ENCODE peak calls at places on chromosomes 3 and 15, in seven cellular contexts. V is neural progenitor cell, A is breast epithelium, I is body of pancreas, K is A549, O is epithelial cell of proximal tubule, H is endothelial cell. U is an unnamed sample.
A peak's percentile ranks its signal among the peaks of the same experiment; 100 is the strongest.

GRCh38 chr3:156820687-156821070 is 5.5 kb upstream of the LEKR1 start:
- DNase-seq in V (no peak), A (no peak), I (no peak), K (no peak), O (no peak), H (no peak), U (no peak)

GRCh38 chr3:51975857-51976549 is 1.1 kb downstream of the ABHD14A start:
- DNase-seq in V (peak; percentile 88), A (peak; percentile 60), I (peak; percentile 78), K (no peak), O (no peak), H (peak; percentile 64), U (no peak)

GRCh38 chr3:151171145-151171544 is 31.9 kb downstream of the GPR171 start:
- DNase-seq in V (no peak), A (no peak), I (peak; percentile 39), K (no peak), O (no peak), H (no peak), U (no peak)

GRCh38 chr3:73245459-73245858 is 184.0 kb downstream of the EBLN2 start:
- DNase-seq in V (no peak), A (no peak), I (no peak), K (no peak), O (no peak), H (no peak), U (no peak)

GRCh38 chr15:94229591-94230365 is 1.6 kb upstream of the MCTP2 start:
- DNase-seq in V (no peak), A (no peak), I (no peak), K (no peak), O (no peak), H (no peak), U (no peak)

GRCh38 chr15:98518823-98519561 is 129.3 kb upstream of the IGF1R start:
- DNase-seq in V (peak; percentile 90), A (no peak), I (peak; percentile 62), K (peak; percentile 85), O (no peak), H (peak; percentile 47), U (no peak)

GRCh38 chr3:13484861-13485590 is 4.9 kb downstream of the HDAC11 start:
- DNase-seq in V (no peak), A (peak; percentile 67), I (peak; percentile 95), K (peak; percentile 60), O (peak; percentile 59), H (no peak), U (peak; percentile 80)

GRCh38 chr3:99240700-99241099 is 339.2 kb upstream of the DCBLD2 start:
- DNase-seq in V (peak; percentile 51), A (no peak), I (no peak), K (no peak), O (no peak), H (no peak), U (no peak)

GRCh38 chr3:15812183-15812582 is 14.4 kb upstream of the ANKRD28 start:
- DNase-seq in V (no peak), A (no peak), I (no peak), K (no peak), O (no peak), H (no peak), U (no peak)

GRCh38 chr15:70033529-70034140 is 64.1 kb downstream of the TLE3 start:
- DNase-seq in V (peak; percentile 21), A (no peak), I (no peak), K (no peak), O (no peak), H (no peak), U (no peak)

GRCh38 chr3:106341090-106341489 is 472.3 kb upstream of the CBLB start:
- DNase-seq in V (no peak), A (no peak), I (no peak), K (no peak), O (no peak), H (no peak), U (no peak)

GRCh38 chr3:11077466-11077865 is 76.8 kb upstream of the HRH1 start:
- DNase-seq in V (no peak), A (no peak), I (peak; percentile 22), K (peak; percentile 32), O (no peak), H (no peak), U (no peak)

GRCh38 chr15:98653686-98654085 is 5.3 kb downstream of the IGF1R start:
- DNase-seq in V (no peak), A (no peak), I (no peak), K (no peak), O (no peak), H (no peak), U (no peak)

GRCh38 chr15:39969871-39970270 is 36.0 kb downstream of the EIF2AK4 start:
- DNase-seq in V (no peak), A (no peak), I (peak; percentile 10), K (no peak), O (peak; percentile 59), H (no peak), U (no peak)

GRCh38 chr15:60840306-60840702 is 361.4 kb upstream of the ICE2 start:
- DNase-seq in V (no peak), A (no peak), I (no peak), K (no peak), O (no peak), H (peak; percentile 8), U (no peak)

GRCh38 chr3:14223595-14223994 is 45.0 kb downstream of the LSM3 start:
- DNase-seq in V (no peak), A (no peak), I (no peak), K (no peak), O (no peak), H (no peak), U (no peak)

GRCh38 chr3:21779909-21780308 is 28.9 kb upstream of the ZNF385D start:
- DNase-seq in V (no peak), A (no peak), I (no peak), K (no peak), O (no peak), H (no peak), U (no peak)

GRCh38 chr3:167493240-167493639 is 19.4 kb upstream of the SERPINI2 start:
- DNase-seq in V (peak; percentile 54), A (no peak), I (peak; percentile 47), K (peak; percentile 9), O (no peak), H (peak; percentile 31), U (no peak)
- TF ChIP-seq CTCF in V (peak; percentile 66), A (no peak), I (peak; percentile 42), K (no peak), O (peak; percentile 63), H (peak; percentile 76), U (peak; percentile 35)

GRCh38 chr15:29364429-29365078 is 94.9 kb upstream of the NSMCE3 start:
- DNase-seq in V (peak; percentile 34), A (no peak), I (no peak), K (peak; percentile 29), O (peak; percentile 2), H (no peak), U (no peak)
- TF ChIP-seq CTCF in V (peak; percentile 37), A (no peak), I (no peak), K (peak; percentile 11), O (peak; percentile 38), H (peak; percentile 42), U (peak; percentile 50)

GRCh38 chr3:135078283-135078682 is 283.2 kb downstream of the EPHB1 start:
- DNase-seq in V (no peak), A (no peak), I (no peak), K (no peak), O (no peak), H (no peak), U (no peak)
- TF ChIP-seq CTCF in V (peak; percentile 16), A (no peak), I (no peak), K (no peak), O (peak; percentile 10), H (no peak), U (no peak)

GRCh38 chr15:71195242-71195641 is 80.0 kb downstream of the THSD4 start:
- DNase-seq in V (peak; percentile 37), A (no peak), I (no peak), K (peak; percentile 72), O (no peak), H (no peak), U (no peak)
- TF ChIP-seq CTCF in V (peak; percentile 48), A (no peak), I (no peak), K (peak; percentile 51), O (peak; percentile 49), H (no peak), U (peak; percentile 61)

GRCh38 chr3:128846501-128846900 is 32.9 kb upstream of the ACAD9 start:
- DNase-seq in V (no peak), A (no peak), I (peak; percentile 30), K (no peak), O (no peak), H (no peak), U (no peak)

GRCh38 chr3:128844502-128844901 is 34.9 kb upstream of the ACAD9 start:
- DNase-seq in V (no peak), A (no peak), I (no peak), K (no peak), O (no peak), H (no peak), U (no peak)

GRCh38 chr3:128847631-128848370 is 31.6 kb upstream of the ACAD9 start:
- DNase-seq in V (no peak), A (no peak), I (no peak), K (no peak), O (no peak), H (no peak), U (no peak)

GRCh38 chr3:128845119-128845518 is 34.3 kb upstream of the ACAD9 start:
- DNase-seq in V (peak; percentile 47), A (no peak), I (no peak), K (no peak), O (no peak), H (peak; percentile 41), U (no peak)

GRCh38 chr3:128845695-128846491 is 33.5 kb upstream of the ACAD9 start:
- DNase-seq in V (peak; percentile 78), A (peak; percentile 53), I (peak; percentile 83), K (peak; percentile 53), O (no peak), H (peak; percentile 77), U (no peak)
- TF ChIP-seq CTCF in V (peak; percentile 50), A (peak; percentile 39), I (peak; percentile 40), K (peak; percentile 43), O (peak; percentile 52), H (peak; percentile 67), U (peak; percentile 79)

GRCh38 chr15:74842581-74843444 is at the start of gene ULK3:
- DNase-seq in V (peak; percentile 95), A (peak; percentile 81), I (peak; percentile 92), K (peak; percentile 90), O (no peak), H (peak; percentile 95), U (no peak)
- TF ChIP-seq CTCF in V (peak; percentile 57), A (no peak), I (peak; percentile 55), K (peak; percentile 78), O (peak; percentile 48), H (peak; percentile 90), U (peak; percentile 81)

GRCh38 chr3:114020907-114021306 is 35.4 kb downstream of the CCDC191 start:
- DNase-seq in V (no peak), A (no peak), I (no peak), K (no peak), O (no peak), H (no peak), U (no peak)

GRCh38 chr3:114019486-114019885 is 36.8 kb downstream of the CCDC191 start:
- DNase-seq in V (no peak), A (no peak), I (no peak), K (no peak), O (no peak), H (no peak), U (no peak)

GRCh38 chr3:114025451-114025850 is 30.9 kb downstream of the CCDC191 start:
- DNase-seq in V (no peak), A (no peak), I (no peak), K (no peak), O (peak; percentile 68), H (no peak), U (no peak)

GRCh38 chr3:114022145-114022544 is 34.2 kb downstream of the CCDC191 start:
- DNase-seq in V (no peak), A (no peak), I (no peak), K (no peak), O (no peak), H (no peak), U (no peak)
- TF ChIP-seq CTCF in V (no peak), A (no peak), I (no peak), K (no peak), O (no peak), H (no peak), U (no peak)

U was measured in chondrocyte.